ENCODE peak calls at places on chromosomes 7 and 10, in nine cellular contexts. C, A, R, H, M, O, Y, L and X are unnamed samples.

GRCh38 chr10:113447278-113447677 is 105.6 kb upstream of the HABP2 start:
- DNase-seq in C (no peak), A (no peak), R (no peak), H (no peak), M (no peak), O (no peak), Y (no peak), L (no peak), X (no peak)

GRCh38 chr10:62054825-62055224 is 153.3 kb downstream of the ARID5B start:
- DNase-seq in C (no peak), A (no peak), R (no peak), H (no peak), M (no peak), O (no peak), Y (no peak), L (no peak), X (no peak)

GRCh38 chr10:46526682-46527038 is 29.8 kb downstream of the GPRIN2 start:
- DNase-seq in C (no peak), A (no peak), R (no peak), H (no peak), M (no peak), O (no peak), Y (no peak), L (no peak), X (peak; percentile 75)

GRCh38 chr7:76294344-76295024 is 8.0 kb upstream of the HSPB1 start:
- DNase-seq in C (peak; percentile 67), A (no peak), R (peak; percentile 94), H (no peak), M (peak; percentile 65), O (no peak), Y (no peak), L (peak; percentile 75), X (peak; percentile 86)

GRCh38 chr7:111098011-111098925 is 7.3 kb downstream of the LRRN3 start:
- DNase-seq in C (no peak), A (no peak), R (no peak), H (no peak), M (peak; percentile 20), O (peak; percentile 25), Y (peak; percentile 34), L (no peak), X (no peak)

GRCh38 chr10:78772986-78773530 is 295.7 kb upstream of the ZMIZ1 start:
- DNase-seq in C (no peak), A (no peak), R (no peak), H (no peak), M (no peak), O (no peak), Y (no peak), L (no peak), X (no peak)

GRCh38 chr7:440059-440749 is 79.4 kb downstream of the PDGFA start:
- DNase-seq in C (no peak), A (no peak), R (no peak), H (no peak), M (no peak), O (no peak), Y (no peak), L (no peak), X (no peak)

GRCh38 chr7:104206841-104207240 is 972 bp downstream of the ORC5 start:
- DNase-seq in C (no peak), A (no peak), R (no peak), H (no peak), M (no peak), O (no peak), Y (no peak), L (no peak), X (peak; percentile 2)

GRCh38 chr10:130423455-130424305 is 287.5 kb downstream of the GLRX3 start:
- DNase-seq in C (no peak), A (no peak), R (no peak), H (no peak), M (no peak), O (no peak), Y (no peak), L (no peak), X (no peak)

GRCh38 chr7:133955208-133955607 is 171.9 kb upstream of the LRGUK start:
- DNase-seq in C (no peak), A (no peak), R (no peak), H (no peak), M (no peak), O (no peak), Y (no peak), L (no peak), X (no peak)

GRCh38 chr7:144842377-144842851 is 6.6 kb upstream of the TPK1 start:
- DNase-seq in C (no peak), A (no peak), R (no peak), H (no peak), M (no peak), O (no peak), Y (no peak), L (no peak), X (peak; percentile 22)

GRCh38 chr10:84375011-84375410 is 46.6 kb downstream of the CCSER2 start:
- DNase-seq in C (no peak), A (peak; percentile 34), R (peak; percentile 39), H (peak; percentile 21), M (peak; percentile 51), O (peak; percentile 23), Y (no peak), L (no peak), X (peak; percentile 41)

GRCh38 chr10:81876253-81876731 is 1.3 kb downstream of the NRG3 start:
- DNase-seq in C (no peak), A (no peak), R (no peak), H (peak; percentile 39), M (no peak), O (no peak), Y (no peak), L (no peak), X (no peak)

GRCh38 chr10:103480521-103480920 is 1.5 kb upstream of the CALHM3 start:
- DNase-seq in C (no peak), A (no peak), R (no peak), H (no peak), M (no peak), O (no peak), Y (no peak), L (no peak), X (no peak)

GRCh38 chr10:100186253-100186780 is 488 bp upstream of the ERLIN1 start:
- DNase-seq in C (no peak), A (peak; percentile 44), R (no peak), H (no peak), M (no peak), O (no peak), Y (no peak), L (no peak), X (peak; percentile 41)

GRCh38 chr10:65032867-65033769 is 1511.9 kb downstream of the REEP3 start:
- DNase-seq in C (no peak), A (no peak), R (no peak), H (no peak), M (peak; percentile 59), O (peak; percentile 23), Y (no peak), L (no peak), X (no peak)

GRCh38 chr10:126969310-126969709 is 64.1 kb downstream of the DOCK1 start:
- DNase-seq in C (no peak), A (no peak), R (no peak), H (no peak), M (no peak), O (no peak), Y (no peak), L (no peak), X (peak; percentile 52)
- TF ChIP-seq CTCF in C (peak; percentile 35), A (no peak), R (peak; percentile 6), H (peak; percentile 26), M (peak; percentile 34), O (peak; percentile 6), Y (no peak), L (peak; percentile 20), X (no peak)

GRCh38 chr10:97684866-97685394 is 2.1 kb downstream of the AVPI1 start:
- DNase-seq in C (no peak), A (no peak), R (no peak), H (no peak), M (peak; percentile 92), O (no peak), Y (no peak), L (no peak), X (no peak)

GRCh38 chr10:97685395-97685958 is 1.6 kb downstream of the AVPI1 start:
- DNase-seq in C (no peak), A (no peak), R (no peak), H (no peak), M (peak; percentile 87), O (no peak), Y (no peak), L (no peak), X (peak; percentile 74)

GRCh38 chr10:97686962-97687784 is at the start of gene AVPI1:
- DNase-seq in C (peak; percentile 92), A (peak; percentile 76), R (peak; percentile 90), H (peak; percentile 97), M (peak; percentile 95), O (peak; percentile 90), Y (peak; percentile 94), L (peak; percentile 77), X (peak; percentile 99)

GRCh38 chr10:97687785-97688781 is 1.0 kb upstream of the AVPI1 start:
- DNase-seq in C (no peak), A (no peak), R (peak; percentile 62), H (no peak), M (peak; percentile 66), O (no peak), Y (no peak), L (no peak), X (no peak)

GRCh38 chr10:97686301-97686961 is 610 bp downstream of the AVPI1 start:
- DNase-seq in C (no peak), A (no peak), R (no peak), H (no peak), M (no peak), O (peak; percentile 8), Y (no peak), L (no peak), X (no peak)
- TF ChIP-seq CTCF in C (no peak), A (no peak), R (no peak), H (no peak), M (peak; percentile 20), O (peak; percentile 17), Y (no peak), L (no peak), X (no peak)

GRCh38 chr7:45407730-45408406 is 166.3 kb upstream of the ADCY1 start:
- DNase-seq in C (no peak), A (no peak), R (no peak), H (no peak), M (no peak), O (no peak), Y (no peak), L (no peak), X (no peak)
- TF ChIP-seq CTCF in C (peak; percentile 7), A (no peak), R (no peak), H (no peak), M (no peak), O (peak; percentile 35), Y (no peak), L (no peak), X (no peak)

GRCh38 chr7:139133335-139134139 is 24.0 kb upstream of the ZC3HAV1 start:
- DNase-seq in C (peak; percentile 43), A (peak; percentile 53), R (peak; percentile 81), H (peak; percentile 62), M (peak; percentile 70), O (peak; percentile 73), Y (peak; percentile 81), L (no peak), X (peak; percentile 81)
- TF ChIP-seq CTCF in C (no peak), A (no peak), R (no peak), H (no peak), M (no peak), O (no peak), Y (no peak), L (no peak), X (no peak)

GRCh38 chr7:30173058-30173897 is 38.5 kb downstream of the MTURN start:
- DNase-seq in C (no peak), A (no peak), R (peak; percentile 81), H (no peak), M (peak; percentile 20), O (peak; percentile 89), Y (no peak), L (peak; percentile 51), X (peak; percentile 93)
- TF ChIP-seq CTCF in C (peak; percentile 28), A (no peak), R (peak; percentile 5), H (no peak), M (peak; percentile 50), O (peak; percentile 53), Y (no peak), L (peak; percentile 24), X (peak; percentile 81)